ENCODE peak calls at places on chromosome 7, in eight cellular contexts. One of them, this sample, is unnamed.

GRCh38 chr7:21903074-21903786 is 42.5 kb downstream of the CDCA7L start:
- DNase-seq in ovary: no peak
- DNase-seq in right cardiac atrium: no peak
- DNase-seq in fibroblast of mammary gland: peak
- DNase-seq in T-helper 22 cell: no peak
- DNase-seq in NCI-H774: no peak
- DNase-seq in occipital lobe: no peak
- DNase-seq in M059J: no peak
- DNase-seq in this sample: peak

GRCh38 chr7:16961650-16962049 is 79.9 kb upstream of the AGR3 start:
- DNase-seq in right cardiac atrium: no peak
- DNase-seq in NCI-H774: no peak
- DNase-seq in M059J: no peak
- DNase-seq in occipital lobe: no peak
- DNase-seq in ovary: no peak
- DNase-seq in fibroblast of mammary gland: peak
- DNase-seq in T-helper 22 cell: no peak
- DNase-seq in this sample: no peak

GRCh38 chr7:3210531-3210930 is 90.5 kb upstream of the SDK1 start:
- DNase-seq in M059J: no peak
- DNase-seq in T-helper 22 cell: no peak
- DNase-seq in ovary: no peak
- DNase-seq in right cardiac atrium: no peak
- DNase-seq in NCI-H774: no peak
- DNase-seq in fibroblast of mammary gland: no peak
- DNase-seq in occipital lobe: no peak
- DNase-seq in this sample: no peak

GRCh38 chr7:46386428-46387399 is 465.6 kb upstream of the IGFBP3 start:
- DNase-seq in fibroblast of mammary gland: peak
- DNase-seq in M059J: peak
- DNase-seq in right cardiac atrium: no peak
- DNase-seq in occipital lobe: no peak
- DNase-seq in T-helper 22 cell: no peak
- DNase-seq in NCI-H774: no peak
- DNase-seq in ovary: no peak
- DNase-seq in this sample: no peak

GRCh38 chr7:40008218-40008815 is 58.3 kb downstream of the CDK13 start:
- DNase-seq in ovary: no peak
- DNase-seq in M059J: peak
- DNase-seq in right cardiac atrium: no peak
- DNase-seq in fibroblast of mammary gland: peak
- DNase-seq in NCI-H774: no peak
- DNase-seq in T-helper 22 cell: no peak
- DNase-seq in occipital lobe: no peak
- DNase-seq in this sample: no peak

GRCh38 chr7:155449880-155450557 is 7.9 kb upstream of the EN2 start:
- DNase-seq in occipital lobe: no peak
- DNase-seq in right cardiac atrium: no peak
- DNase-seq in NCI-H774: no peak
- DNase-seq in ovary: no peak
- DNase-seq in fibroblast of mammary gland: no peak
- DNase-seq in T-helper 22 cell: no peak
- DNase-seq in M059J: no peak
- DNase-seq in this sample: no peak

GRCh38 chr7:75772081-75773077 is at the start of gene CCL26:
- DNase-seq in fibroblast of mammary gland: peak
- DNase-seq in ovary: peak
- DNase-seq in right cardiac atrium: peak
- DNase-seq in NCI-H774: no peak
- DNase-seq in T-helper 22 cell: no peak
- DNase-seq in M059J: peak
- DNase-seq in occipital lobe: no peak
- DNase-seq in this sample: peak

GRCh38 chr7:137574836-137575235 is 231.3 kb upstream of the PTN start:
- DNase-seq in M059J: peak
- DNase-seq in fibroblast of mammary gland: no peak
- DNase-seq in right cardiac atrium: no peak
- DNase-seq in ovary: no peak
- DNase-seq in NCI-H774: no peak
- DNase-seq in T-helper 22 cell: no peak
- DNase-seq in occipital lobe: no peak
- DNase-seq in this sample: no peak

GRCh38 chr7:55127622-55128081 is 108.8 kb downstream of the EGFR start:
- DNase-seq in ovary: no peak
- DNase-seq in NCI-H774: peak
- DNase-seq in M059J: no peak
- DNase-seq in T-helper 22 cell: no peak
- DNase-seq in fibroblast of mammary gland: peak
- DNase-seq in occipital lobe: no peak
- DNase-seq in right cardiac atrium: peak
- DNase-seq in this sample: no peak

This sample was measured in T1000.